ENCODE peak calls at places on chromosomes 4 and X, in nine cellular contexts. F is heart right ventricle; T is lung; Z is HepG2; H is psoas muscle; W is IMR-90; U is cardiac muscle cell; O is fibroblast of lung; D is CD8-positive, alpha-beta T cell. E is an unnamed sample.

GRCh38 chrX:16977771-16978170 is 31.3 kb downstream of the REPS2 start:
- DNase-seq in F (no peak), T (no peak), Z (no peak), H (no peak), W (no peak), U (no peak), O (no peak), D (no peak), E (no peak)

GRCh38 chr4:109967798-109968520 is 55.3 kb downstream of the EGF start:
- DNase-seq in F (no peak), T (no peak), Z (no peak), H (no peak), W (peak; percentile 67), U (no peak), O (peak; percentile 8), D (no peak), E (no peak)

GRCh38 chrX:74797338-74797887 is 127.8 kb downstream of the NEXMIF start:
- DNase-seq in F (no peak), T (no peak), Z (no peak), H (no peak), W (no peak), U (no peak), O (no peak), D (no peak), E (no peak)

GRCh38 chr4:25813705-25814104 is 49.1 kb downstream of the SEL1L3 start:
- DNase-seq in F (peak; percentile 18), T (peak; percentile 64), Z (peak; percentile 65), H (no peak), W (peak; percentile 75), U (no peak), O (peak; percentile 38), D (no peak), E (no peak)

GRCh38 chrX:99914676-99915075 is 495.4 kb downstream of the PCDH19 start:
- DNase-seq in F (no peak), T (no peak), Z (peak; percentile 0), H (no peak), W (no peak), U (no peak), O (no peak), D (no peak), E (no peak)

GRCh38 chr4:3371038-3371437 is 70.7 kb upstream of the HGFAC start:
- DNase-seq in F (no peak), T (no peak), Z (no peak), H (no peak), W (no peak), U (peak; percentile 16), O (no peak), D (no peak), E (no peak)

GRCh38 chrX:120251471-120252011 is 929 bp downstream of the ZBTB33 start:
- DNase-seq in F (peak; percentile 13), T (no peak), Z (peak; percentile 3), H (peak; percentile 11), W (peak; percentile 18), U (peak; percentile 16), O (peak; percentile 18), D (peak; percentile 10), E (peak; percentile 16)

GRCh38 chrX:132740316-132741123 is 217.9 kb downstream of the HS6ST2 start:
- DNase-seq in F (no peak), T (no peak), Z (no peak), H (no peak), W (no peak), U (peak; percentile 32), O (peak; percentile 12), D (no peak), E (no peak)

GRCh38 chr4:131540256-131540655 is 1608.8 kb upstream of the PCDH10 start:
- DNase-seq in F (no peak), T (no peak), Z (no peak), H (no peak), W (no peak), U (no peak), O (no peak), D (no peak), E (no peak)

GRCh38 chr4:127616898-127617297 is 15.9 kb upstream of the INTU start:
- DNase-seq in F (no peak), T (no peak), Z (no peak), H (no peak), W (no peak), U (no peak), O (no peak), D (no peak), E (no peak)

GRCh38 chrX:13283968-13284914 is 35.6 kb downstream of the ATXN3L start:
- DNase-seq in F (no peak), T (no peak), Z (no peak), H (no peak), W (peak; percentile 78), U (no peak), O (no peak), D (no peak), E (no peak)

GRCh38 chr4:161816958-161817357 is 346.8 kb downstream of the FSTL5 start:
- DNase-seq in F (no peak), T (no peak), Z (no peak), H (no peak), W (no peak), U (no peak), O (no peak), D (no peak), E (no peak)

GRCh38 chr4:145829629-145830395 is 108.8 kb downstream of the ZNF827 start:
- DNase-seq in F (no peak), T (no peak), Z (no peak), H (no peak), W (no peak), U (no peak), O (no peak), D (no peak), E (no peak)

GRCh38 chr4:46370531-46370930 is 19.4 kb downstream of the GABRA2 start:
- DNase-seq in F (no peak), T (no peak), Z (no peak), H (no peak), W (no peak), U (no peak), O (no peak), D (no peak), E (no peak)

GRCh38 chrX:331145-331771 is 12.7 kb upstream of the GTPBP6 start:
- DNase-seq in F (no peak), T (no peak), Z (no peak), H (no peak), W (peak; percentile 28), U (peak; percentile 39), O (peak; percentile 33), D (no peak), E (peak; percentile 37)

GRCh38 chr4:183213996-183214395 is 106.1 kb downstream of the CLDN22 start:
- DNase-seq in F (no peak), T (no peak), Z (no peak), H (no peak), W (no peak), U (no peak), O (no peak), D (no peak), E (no peak)

GRCh38 chr4:128649575-128650205 is 159.8 kb upstream of the JADE1 start:
- DNase-seq in F (no peak), T (no peak), Z (peak; percentile 6), H (no peak), W (peak; percentile 77), U (no peak), O (peak; percentile 46), D (no peak), E (no peak)

GRCh38 chrX:140163376-140164159 is 198.2 kb upstream of the CXorf66 start:
- DNase-seq in F (no peak), T (no peak), Z (no peak), H (no peak), W (peak; percentile 3), U (no peak), O (peak; percentile 1), D (no peak), E (no peak)

DNA sequence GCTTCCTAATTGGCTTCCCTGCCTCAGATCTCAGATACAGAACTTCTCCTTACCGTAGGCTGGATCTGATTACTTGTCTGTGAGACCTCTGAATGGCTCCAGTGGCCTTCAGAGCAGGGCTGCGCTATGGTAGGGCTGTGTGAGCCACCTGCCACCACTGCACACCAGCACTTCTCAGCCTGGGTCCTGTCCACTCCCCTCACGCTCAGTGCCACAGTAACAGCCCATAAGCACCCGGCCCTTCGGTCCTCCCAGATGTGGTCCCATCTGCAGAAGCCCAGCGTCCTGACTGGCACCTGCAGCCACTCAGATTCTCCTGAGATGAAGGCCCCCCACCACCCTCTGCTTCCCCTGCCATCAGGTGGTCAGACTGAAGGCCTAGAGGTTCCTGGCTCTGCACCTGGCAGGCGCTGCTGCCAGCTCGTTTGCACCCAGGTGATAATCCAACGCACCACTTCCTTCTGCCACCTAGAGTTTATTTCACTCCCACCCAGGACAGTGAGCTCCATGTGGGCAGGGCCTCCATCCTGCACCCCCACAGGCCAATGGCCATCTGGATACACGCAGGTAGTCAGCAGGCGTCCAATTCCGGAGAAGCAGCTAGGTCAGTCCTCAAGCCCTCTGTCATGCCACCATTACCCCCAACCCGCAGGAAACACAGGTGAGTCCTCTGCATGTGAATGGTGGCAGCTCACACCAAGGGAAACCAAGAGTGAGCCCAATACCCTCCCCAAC is 5.4 kb downstream of the WDR1 start:
- DNase-seq in F (no peak), T (no peak), Z (no peak), H (no peak), W (no peak), U (no peak), O (no peak), D (no peak), E (no peak)
- H3K4me1 ChIP-seq in F (peaks cover 31% of the 10 kb centered on the region), T (peaks cover 30% of the 10 kb centered on the region), Z (peaks cover 94% of the 10 kb centered on the region), H (peaks cover 90% of the 10 kb centered on the region), W (peaks cover 62% of the 10 kb centered on the region), U (peaks cover 45% of the 10 kb centered on the region), O (peaks cover 35% of the 10 kb centered on the region), D (peaks cover 94% of the 10 kb centered on the region), E (peaks cover 47% of the 10 kb centered on the region)

GRCh38 chr4:186557061-186557460 is 1.7 kb upstream of the MTNR1A start:
- DNase-seq in F (no peak), T (no peak), Z (no peak), H (no peak), W (no peak), U (no peak), O (no peak), D (no peak), E (no peak)
- H3K4me3 ChIP-seq in F (no peak overlapping the region), T (no peak overlapping the region), Z (no peak overlapping the region), H (no peak overlapping the region), W (no peak overlapping the region), U (no peak overlapping the region), O (no peak overlapping the region), D (no peak overlapping the region), E (no peak overlapping the region)

GRCh38 chr4:42995343-42995944 is 102.9 kb downstream of the GRXCR1 start:
- DNase-seq in F (no peak), T (no peak), Z (peak; percentile 12), H (no peak), W (peak; percentile 22), U (peak; percentile 56), O (peak; percentile 35), D (no peak), E (no peak)
- TF ChIP-seq CTCF in F (peak; percentile 39), T (peak; percentile 16), Z (peak; percentile 75), H (peak; percentile 42), W (peak; percentile 77), U (peak; percentile 66), O (peak; percentile 64), D (peak; percentile 46), E (peak; percentile 31)

DNA sequence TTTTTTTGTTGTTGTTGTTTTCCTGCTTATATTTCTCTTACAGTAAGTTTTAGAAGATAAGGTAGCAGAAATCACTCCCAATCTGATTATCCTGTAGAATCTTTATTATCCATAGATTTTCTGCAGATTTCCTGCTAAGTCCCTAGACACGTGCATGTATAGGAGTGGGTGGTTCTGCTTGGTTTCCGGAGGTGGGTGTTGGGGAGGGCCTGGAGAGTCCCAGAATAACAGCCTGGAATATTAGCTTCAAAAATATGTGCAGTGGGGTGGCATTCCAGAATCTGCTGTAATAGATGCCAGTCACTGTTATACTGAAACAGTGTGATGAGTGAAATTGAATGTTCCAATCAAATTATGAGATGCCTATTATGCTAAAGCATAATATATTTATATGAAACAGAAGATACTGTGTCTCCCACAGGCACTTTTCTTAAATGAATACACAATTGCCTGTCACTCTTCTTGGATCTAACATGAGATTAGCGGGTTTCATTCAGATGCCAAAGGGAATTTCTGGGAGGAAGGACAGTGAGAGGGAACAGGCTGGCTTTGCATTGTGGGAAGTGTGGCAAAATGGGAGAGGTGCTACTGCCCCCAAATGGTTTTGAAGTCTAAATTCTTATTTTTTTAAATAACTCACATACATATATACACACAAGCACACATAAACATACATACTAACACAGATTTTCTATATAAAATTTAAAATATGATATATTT is 37.6 kb downstream of the C4orf50 start:
- DNase-seq in F (no peak), T (no peak), Z (no peak), H (no peak), W (no peak), U (no peak), O (peak; percentile 2), D (no peak), E (no peak)
- H3K4me1 ChIP-seq in F (no peaks in the 10 kb centered on the region), T (no peaks in the 10 kb centered on the region), Z (no peaks in the 10 kb centered on the region), H (no peaks in the 10 kb centered on the region), W (no peaks in the 10 kb centered on the region), U (no peaks in the 10 kb centered on the region), O (no peaks in the 10 kb centered on the region), D (no peaks in the 10 kb centered on the region), E (no peaks in the 10 kb centered on the region)